ENCODE peak calls at places on chromosomes 2 and 18, in six cellular contexts. One of them, this sample, is unnamed.

GRCh38 chr2:51256736-51257135 is 224.8 kb upstream of the NRXN1 start:
- DNase-seq in upper lobe of right lung: no peak
- DNase-seq in stimulated activated CD8-positive, alpha-beta memory T cell treated with anti-CD3 and anti-CD28 coated beads, Interleukin-4, amount 100 ng/mL, for 1 hour: no peak
- DNase-seq in EH: no peak
- DNase-seq in ACHN: no peak
- DNase-seq in left lung: no peak
- DNase-seq in this sample: no peak

GRCh38 chr2:167943877-167944276 is 303.5 kb downstream of the STK39 start:
- DNase-seq in upper lobe of right lung: no peak
- DNase-seq in stimulated activated CD8-positive, alpha-beta memory T cell treated with anti-CD3 and anti-CD28 coated beads, Interleukin-4, amount 100 ng/mL, for 1 hour: no peak
- DNase-seq in EH: peak
- DNase-seq in ACHN: no peak
- DNase-seq in left lung: no peak
- DNase-seq in this sample: no peak

GRCh38 chr2:151238527-151239487 is 22.9 kb downstream of the RBM43 start:
- DNase-seq in upper lobe of right lung: no peak
- DNase-seq in stimulated activated CD8-positive, alpha-beta memory T cell treated with anti-CD3 and anti-CD28 coated beads, Interleukin-4, amount 100 ng/mL, for 1 hour: peak
- DNase-seq in EH: peak
- DNase-seq in ACHN: peak
- DNase-seq in left lung: no peak
- DNase-seq in this sample: peak

GRCh38 chr2:196677404-196677803 is 37.9 kb downstream of the CCDC150 start:
- DNase-seq in upper lobe of right lung: no peak
- DNase-seq in stimulated activated CD8-positive, alpha-beta memory T cell treated with anti-CD3 and anti-CD28 coated beads, Interleukin-4, amount 100 ng/mL, for 1 hour: no peak
- DNase-seq in EH: peak
- DNase-seq in ACHN: peak
- DNase-seq in left lung: no peak
- DNase-seq in this sample: no peak

GRCh38 chr2:37441055-37441454 is 96.6 kb downstream of the QPCT start:
- DNase-seq in upper lobe of right lung: no peak
- DNase-seq in stimulated activated CD8-positive, alpha-beta memory T cell treated with anti-CD3 and anti-CD28 coated beads, Interleukin-4, amount 100 ng/mL, for 1 hour: no peak
- DNase-seq in EH: no peak
- DNase-seq in ACHN: no peak
- DNase-seq in left lung: no peak
- DNase-seq in this sample: no peak

GRCh38 chr2:96110621-96111256 is 5.6 kb downstream of the ADRA2B start:
- DNase-seq in upper lobe of right lung: peak
- DNase-seq in stimulated activated CD8-positive, alpha-beta memory T cell treated with anti-CD3 and anti-CD28 coated beads, Interleukin-4, amount 100 ng/mL, for 1 hour: no peak
- DNase-seq in EH: no peak
- DNase-seq in ACHN: no peak
- DNase-seq in left lung: peak
- DNase-seq in this sample: no peak

GRCh38 chr2:56831780-56832179 is 648.0 kb downstream of the CCDC85A start:
- DNase-seq in upper lobe of right lung: no peak
- DNase-seq in stimulated activated CD8-positive, alpha-beta memory T cell treated with anti-CD3 and anti-CD28 coated beads, Interleukin-4, amount 100 ng/mL, for 1 hour: no peak
- DNase-seq in EH: no peak
- DNase-seq in ACHN: no peak
- DNase-seq in left lung: no peak
- DNase-seq in this sample: no peak

GRCh38 chr2:31011565-31011964 is 126.7 kb downstream of the GALNT14 start:
- DNase-seq in upper lobe of right lung: no peak
- DNase-seq in stimulated activated CD8-positive, alpha-beta memory T cell treated with anti-CD3 and anti-CD28 coated beads, Interleukin-4, amount 100 ng/mL, for 1 hour: no peak
- DNase-seq in EH: no peak
- DNase-seq in ACHN: no peak
- DNase-seq in left lung: no peak
- DNase-seq in this sample: no peak

GRCh38 chr2:30686000-30686399 is 121.2 kb downstream of the CAPN13 start:
- DNase-seq in upper lobe of right lung: no peak
- DNase-seq in stimulated activated CD8-positive, alpha-beta memory T cell treated with anti-CD3 and anti-CD28 coated beads, Interleukin-4, amount 100 ng/mL, for 1 hour: no peak
- DNase-seq in EH: no peak
- DNase-seq in ACHN: peak
- DNase-seq in left lung: no peak
- DNase-seq in this sample: no peak

GRCh38 chr2:167510071-167510759 is 621.9 kb downstream of the XIRP2 start:
- DNase-seq in upper lobe of right lung: no peak
- DNase-seq in stimulated activated CD8-positive, alpha-beta memory T cell treated with anti-CD3 and anti-CD28 coated beads, Interleukin-4, amount 100 ng/mL, for 1 hour: no peak
- DNase-seq in EH: no peak
- DNase-seq in ACHN: no peak
- DNase-seq in left lung: no peak
- DNase-seq in this sample: no peak

GRCh38 chr2:25304339-25304728 is 37.4 kb downstream of the DNMT3A start:
- DNase-seq in upper lobe of right lung: peak
- DNase-seq in stimulated activated CD8-positive, alpha-beta memory T cell treated with anti-CD3 and anti-CD28 coated beads, Interleukin-4, amount 100 ng/mL, for 1 hour: no peak
- DNase-seq in EH: no peak
- DNase-seq in ACHN: no peak
- DNase-seq in left lung: no peak
- DNase-seq in this sample: no peak

GRCh38 chr2:62196278-62196901 is 475 bp downstream of the B3GNT2 start:
- DNase-seq in upper lobe of right lung: peak
- DNase-seq in stimulated activated CD8-positive, alpha-beta memory T cell treated with anti-CD3 and anti-CD28 coated beads, Interleukin-4, amount 100 ng/mL, for 1 hour: peak
- DNase-seq in EH: no peak
- DNase-seq in ACHN: peak
- DNase-seq in left lung: peak
- DNase-seq in this sample: peak

GRCh38 chr2:241827394-241827793 is 18.4 kb downstream of the NEU4 start:
- DNase-seq in upper lobe of right lung: no peak
- DNase-seq in stimulated activated CD8-positive, alpha-beta memory T cell treated with anti-CD3 and anti-CD28 coated beads, Interleukin-4, amount 100 ng/mL, for 1 hour: no peak
- DNase-seq in EH: no peak
- DNase-seq in ACHN: no peak
- DNase-seq in left lung: no peak
- DNase-seq in this sample: no peak

GRCh38 chr2:109353806-109354745 is 225.1 kb downstream of the SH3RF3 start:
- DNase-seq in upper lobe of right lung: no peak
- DNase-seq in stimulated activated CD8-positive, alpha-beta memory T cell treated with anti-CD3 and anti-CD28 coated beads, Interleukin-4, amount 100 ng/mL, for 1 hour: no peak
- DNase-seq in EH: no peak
- DNase-seq in ACHN: no peak
- DNase-seq in left lung: no peak
- DNase-seq in this sample: no peak

GRCh38 chr2:223941579-223942277 is 3.4 kb downstream of the WDFY1 start:
- DNase-seq in upper lobe of right lung: no peak
- DNase-seq in stimulated activated CD8-positive, alpha-beta memory T cell treated with anti-CD3 and anti-CD28 coated beads, Interleukin-4, amount 100 ng/mL, for 1 hour: no peak
- DNase-seq in EH: peak
- DNase-seq in ACHN: peak
- DNase-seq in left lung: no peak
- DNase-seq in this sample: no peak

GRCh38 chr2:157331696-157332095 is 6.1 kb upstream of the ERMN start:
- DNase-seq in upper lobe of right lung: no peak
- DNase-seq in stimulated activated CD8-positive, alpha-beta memory T cell treated with anti-CD3 and anti-CD28 coated beads, Interleukin-4, amount 100 ng/mL, for 1 hour: no peak
- DNase-seq in EH: no peak
- DNase-seq in ACHN: no peak
- DNase-seq in left lung: no peak
- DNase-seq in this sample: no peak

GRCh38 chr2:226868331-226868730 is 32.5 kb downstream of the RHBDD1 start:
- DNase-seq in upper lobe of right lung: no peak
- DNase-seq in stimulated activated CD8-positive, alpha-beta memory T cell treated with anti-CD3 and anti-CD28 coated beads, Interleukin-4, amount 100 ng/mL, for 1 hour: no peak
- DNase-seq in EH: no peak
- DNase-seq in ACHN: no peak
- DNase-seq in left lung: no peak
- DNase-seq in this sample: no peak

GRCh38 chr2:168457177-168457905 is 1.3 kb downstream of the CERS6 start:
- DNase-seq in upper lobe of right lung: no peak
- DNase-seq in stimulated activated CD8-positive, alpha-beta memory T cell treated with anti-CD3 and anti-CD28 coated beads, Interleukin-4, amount 100 ng/mL, for 1 hour: no peak
- DNase-seq in EH: no peak
- DNase-seq in ACHN: peak
- DNase-seq in left lung: no peak
- DNase-seq in this sample: no peak

GRCh38 chr2:172056293-172056692 is 29.0 kb upstream of the DLX1 start:
- DNase-seq in upper lobe of right lung: no peak
- DNase-seq in stimulated activated CD8-positive, alpha-beta memory T cell treated with anti-CD3 and anti-CD28 coated beads, Interleukin-4, amount 100 ng/mL, for 1 hour: no peak
- DNase-seq in EH: no peak
- DNase-seq in ACHN: no peak
- DNase-seq in left lung: no peak
- DNase-seq in this sample: no peak

GRCh38 chr2:67782443-67782842 is 280.4 kb downstream of the C1D start:
- DNase-seq in upper lobe of right lung: no peak
- DNase-seq in stimulated activated CD8-positive, alpha-beta memory T cell treated with anti-CD3 and anti-CD28 coated beads, Interleukin-4, amount 100 ng/mL, for 1 hour: no peak
- DNase-seq in EH: peak
- DNase-seq in ACHN: no peak
- DNase-seq in left lung: no peak
- DNase-seq in this sample: no peak

GRCh38 chr2:20224716-20225293 is at the start of gene SDC1:
- DNase-seq in upper lobe of right lung: peak
- DNase-seq in stimulated activated CD8-positive, alpha-beta memory T cell treated with anti-CD3 and anti-CD28 coated beads, Interleukin-4, amount 100 ng/mL, for 1 hour: no peak
- DNase-seq in EH: peak
- DNase-seq in ACHN: peak
- DNase-seq in left lung: peak
- DNase-seq in this sample: peak

GRCh38 chr2:37388074-37388473 is 43.6 kb downstream of the QPCT start:
- DNase-seq in upper lobe of right lung: no peak
- DNase-seq in stimulated activated CD8-positive, alpha-beta memory T cell treated with anti-CD3 and anti-CD28 coated beads, Interleukin-4, amount 100 ng/mL, for 1 hour: no peak
- DNase-seq in EH: peak
- DNase-seq in ACHN: no peak
- DNase-seq in left lung: no peak
- DNase-seq in this sample: no peak

GRCh38 chr2:100895934-100896685 is 76.2 kb downstream of the NPAS2 start:
- DNase-seq in upper lobe of right lung: no peak
- DNase-seq in stimulated activated CD8-positive, alpha-beta memory T cell treated with anti-CD3 and anti-CD28 coated beads, Interleukin-4, amount 100 ng/mL, for 1 hour: no peak
- DNase-seq in EH: no peak
- DNase-seq in ACHN: no peak
- DNase-seq in left lung: no peak
- DNase-seq in this sample: no peak

GRCh38 chr2:177670791-177671528 is 278.4 kb downstream of the AGPS start:
- DNase-seq in upper lobe of right lung: no peak
- DNase-seq in stimulated activated CD8-positive, alpha-beta memory T cell treated with anti-CD3 and anti-CD28 coated beads, Interleukin-4, amount 100 ng/mL, for 1 hour: no peak
- DNase-seq in EH: no peak
- DNase-seq in ACHN: no peak
- DNase-seq in left lung: no peak
- DNase-seq in this sample: no peak

GRCh38 chr2:88590998-88591613 is 36.2 kb downstream of the EIF2AK3 start:
- DNase-seq in upper lobe of right lung: no peak
- DNase-seq in stimulated activated CD8-positive, alpha-beta memory T cell treated with anti-CD3 and anti-CD28 coated beads, Interleukin-4, amount 100 ng/mL, for 1 hour: no peak
- DNase-seq in EH: peak
- DNase-seq in ACHN: peak
- DNase-seq in left lung: no peak
- DNase-seq in this sample: no peak

GRCh38 chr2:24820175-24820513 is 26.9 kb downstream of the CENPO start:
- DNase-seq in upper lobe of right lung: no peak
- DNase-seq in stimulated activated CD8-positive, alpha-beta memory T cell treated with anti-CD3 and anti-CD28 coated beads, Interleukin-4, amount 100 ng/mL, for 1 hour: no peak
- DNase-seq in EH: no peak
- DNase-seq in ACHN: no peak
- DNase-seq in left lung: peak
- DNase-seq in this sample: no peak

GRCh38 chr2:120436885-120437603 is 91.1 kb downstream of the INHBB start:
- DNase-seq in upper lobe of right lung: no peak
- DNase-seq in stimulated activated CD8-positive, alpha-beta memory T cell treated with anti-CD3 and anti-CD28 coated beads, Interleukin-4, amount 100 ng/mL, for 1 hour: no peak
- DNase-seq in EH: peak
- DNase-seq in ACHN: peak
- DNase-seq in left lung: no peak
- DNase-seq in this sample: no peak

GRCh38 chr18:46733872-46734271 is 23.0 kb downstream of the ST8SIA5 start:
- DNase-seq in upper lobe of right lung: no peak
- DNase-seq in stimulated activated CD8-positive, alpha-beta memory T cell treated with anti-CD3 and anti-CD28 coated beads, Interleukin-4, amount 100 ng/mL, for 1 hour: no peak
- DNase-seq in EH: no peak
- DNase-seq in ACHN: no peak
- DNase-seq in left lung: no peak
- DNase-seq in this sample: no peak

GRCh38 chr2:66494708-66495107 is 59.8 kb downstream of the MEIS1 start:
- DNase-seq in upper lobe of right lung: no peak
- DNase-seq in stimulated activated CD8-positive, alpha-beta memory T cell treated with anti-CD3 and anti-CD28 coated beads, Interleukin-4, amount 100 ng/mL, for 1 hour: no peak
- DNase-seq in EH: peak
- DNase-seq in ACHN: no peak
- DNase-seq in left lung: no peak
- DNase-seq in this sample: peak

GRCh38 chr2:232073031-232073430 is 111.5 kb downstream of the DIS3L2 start:
- DNase-seq in upper lobe of right lung: no peak
- DNase-seq in stimulated activated CD8-positive, alpha-beta memory T cell treated with anti-CD3 and anti-CD28 coated beads, Interleukin-4, amount 100 ng/mL, for 1 hour: no peak
- DNase-seq in EH: no peak
- DNase-seq in ACHN: no peak
- DNase-seq in left lung: no peak
- DNase-seq in this sample: no peak

GRCh38 chr2:160783481-160783880 is 289.9 kb upstream of the RBMS1 start:
- DNase-seq in upper lobe of right lung: no peak
- DNase-seq in stimulated activated CD8-positive, alpha-beta memory T cell treated with anti-CD3 and anti-CD28 coated beads, Interleukin-4, amount 100 ng/mL, for 1 hour: no peak
- DNase-seq in EH: no peak
- DNase-seq in ACHN: no peak
- DNase-seq in left lung: no peak
- DNase-seq in this sample: no peak

GRCh38 chr2:180227461-180227860 is 220.4 kb upstream of the CWC22 start:
- DNase-seq in upper lobe of right lung: no peak
- DNase-seq in stimulated activated CD8-positive, alpha-beta memory T cell treated with anti-CD3 and anti-CD28 coated beads, Interleukin-4, amount 100 ng/mL, for 1 hour: no peak
- DNase-seq in EH: no peak
- DNase-seq in ACHN: no peak
- DNase-seq in left lung: no peak
- DNase-seq in this sample: no peak

GRCh38 chr2:197803033-197803444 is 1.4 kb upstream of the PLCL1 start:
- DNase-seq in upper lobe of right lung: no peak
- DNase-seq in stimulated activated CD8-positive, alpha-beta memory T cell treated with anti-CD3 and anti-CD28 coated beads, Interleukin-4, amount 100 ng/mL, for 1 hour: no peak
- DNase-seq in EH: peak
- DNase-seq in ACHN: peak
- DNase-seq in left lung: no peak
- DNase-seq in this sample: no peak

This sample was measured in sciatic nerve.